ENCODE peak calls at places on chromosome 6, in nine cellular contexts. H, K, G, F, U, V, X, M and B are unnamed samples.

GRCh38 chr6:118198746-118199145 is 291.7 kb downstream of the SLC35F1 start:
- ATAC-seq in X (peak; percentile 54), G (no peak), U (no peak), F (no peak), M (no peak), H (no peak), K (no peak), V (no peak), B (no peak)

GRCh38 chr6:136067731-136068341 is 182.3 kb downstream of the MTFR2 start:
- ATAC-seq in K (peak; percentile 66), X (peak; percentile 61), U (peak; percentile 79), G (peak; percentile 66), V (peak; percentile 19), H (no peak), M (no peak), F (no peak), B (no peak)

GRCh38 chr6:16316741-16317251 is 78.4 kb downstream of the GMPR start:
- ATAC-seq in M (no peak), V (no peak), K (no peak), X (peak; percentile 17), F (no peak), U (peak; percentile 62), G (peak; percentile 32), H (peak; percentile 60), B (no peak)

GRCh38 chr6:137348777-137349176 is 129.6 kb upstream of the IFNGR1 start:
- ATAC-seq in F (no peak), M (no peak), U (no peak), K (no peak), H (no peak), X (no peak), V (no peak), G (no peak), B (no peak)

GRCh38 chr6:36033935-36034334 is 6.3 kb downstream of the MAPK14 start:
- ATAC-seq in X (peak; percentile 54), F (no peak), G (peak; percentile 75), V (peak; percentile 71), U (no peak), H (no peak), K (no peak), M (no peak), B (no peak)

GRCh38 chr6:119326291-119327005 is 23.1 kb downstream of the MAN1A1 start:
- ATAC-seq in K (no peak), F (no peak), V (no peak), H (peak; percentile 4), X (no peak), M (no peak), G (no peak), U (no peak), B (no peak)

GRCh38 chr6:10482636-10483257 is 38.4 kb upstream of the GCNT2 start:
- ATAC-seq in K (no peak), U (no peak), V (peak; percentile 23), M (no peak), F (no peak), H (peak; percentile 16), X (no peak), G (no peak), B (no peak)

GRCh38 chr6:84618046-84618752 is 146.2 kb downstream of the TBX18 start:
- ATAC-seq in G (no peak), U (no peak), X (no peak), M (no peak), K (peak; percentile 62), H (no peak), F (no peak), V (no peak), B (no peak)

GRCh38 chr6:25954756-25955155 is 7.8 kb upstream of the TRIM38 start:
- ATAC-seq in V (no peak), H (no peak), X (no peak), F (no peak), K (no peak), G (no peak), U (no peak), M (no peak), B (no peak)

GRCh38 chr6:57027301-57027700 is 19.2 kb upstream of the KIAA1586 start:
- ATAC-seq in G (no peak), X (no peak), H (no peak), F (no peak), V (no peak), K (no peak), U (no peak), M (no peak), B (no peak)

GRCh38 chr6:163294734-163295133 is 119.8 kb upstream of the QKI start:
- ATAC-seq in U (no peak), F (no peak), H (no peak), G (no peak), V (no peak), M (no peak), X (no peak), K (no peak), B (no peak)

GRCh38 chr6:21190701-21191588 is 402.6 kb upstream of the SOX4 start:
- ATAC-seq in X (peak; percentile 18), F (no peak), M (no peak), V (no peak), K (no peak), G (peak; percentile 37), H (no peak), U (no peak), B (no peak)

GRCh38 chr6:39892490-39893129 is 41.7 kb downstream of the MOCS1 start:
- ATAC-seq in V (peak; percentile 82), F (peak; percentile 67), X (peak; percentile 93), H (peak; percentile 87), G (peak; percentile 88), U (peak; percentile 95), M (peak; percentile 70), K (peak; percentile 76), B (peak; percentile 39)

GRCh38 chr6:146990821-146991798 is 213.1 kb upstream of the STXBP5 start:
- ATAC-seq in X (no peak), K (no peak), F (no peak), M (peak; percentile 92), H (peak; percentile 89), V (no peak), G (no peak), U (no peak), B (no peak)

DNA sequence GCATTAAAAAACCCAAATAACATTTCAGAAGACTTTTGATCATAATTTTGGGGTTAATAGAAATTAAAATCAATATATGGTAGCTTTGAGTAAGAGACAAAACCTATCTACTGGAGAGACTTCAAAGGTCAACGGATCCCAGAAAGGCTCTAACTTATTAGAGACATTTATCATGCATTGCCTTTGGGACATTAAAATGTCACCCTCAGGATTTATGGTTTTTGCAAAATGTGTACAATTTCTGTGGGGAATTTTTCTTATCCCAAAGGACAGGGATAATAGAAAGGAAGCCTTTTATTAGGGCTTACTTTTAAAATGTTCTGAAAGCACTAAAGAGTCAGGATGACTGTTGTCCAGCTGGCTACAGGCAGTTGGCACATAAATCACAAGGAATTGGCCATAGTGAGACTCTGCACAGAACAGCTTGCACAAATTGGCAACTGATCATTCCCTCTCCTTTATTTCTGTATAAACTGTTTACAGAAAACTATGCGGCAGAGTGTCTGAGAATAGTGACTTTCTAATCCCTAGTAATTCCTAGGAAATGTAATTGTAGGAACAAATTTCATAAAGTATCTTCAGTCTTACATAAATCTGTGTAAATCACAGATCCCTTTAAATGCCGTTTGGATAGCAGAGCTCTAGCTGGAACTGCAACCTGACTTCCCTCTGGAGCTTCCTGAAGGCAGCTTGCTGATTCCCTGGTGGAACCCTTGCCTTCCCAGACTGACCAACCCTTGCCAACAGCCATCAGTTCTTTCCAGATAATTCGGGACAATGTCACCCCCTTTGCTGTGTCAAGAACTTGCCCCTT is 201.1 kb upstream of the PREP start:
- ATAC-seq in V (peak; percentile 21), U (no peak), F (no peak), H (no peak), G (peak; percentile 40), M (no peak), K (no peak), X (peak; percentile 35), B (peak; percentile 85)
- H3K4me1 ChIP-seq in V (peaks cover 26% of the 10 kb centered on the region), U (no peaks in the 10 kb centered on the region), F (no peaks in the 10 kb centered on the region), H (peaks cover 7% of the 10 kb centered on the region), G (peaks cover 10% of the 10 kb centered on the region), M (peaks cover 72% of the 10 kb centered on the region), K (peaks cover 8% of the 10 kb centered on the region), X (peaks cover 22% of the 10 kb centered on the region), B (peaks cover 65% of the 10 kb centered on the region)

GRCh38 chr6:156842598-156843250 is 65.5 kb downstream of the ARID1B start:
- ATAC-seq in X (peak; percentile 41), M (no peak), V (peak; percentile 54), F (no peak), K (no peak), U (no peak), H (no peak), G (peak; percentile 70), B (no peak)
- H3K4me1 ChIP-seq in X (peaks cover 77% of the 10 kb centered on the region), M (peaks cover 5% of the 10 kb centered on the region), V (peaks cover 85% of the 10 kb centered on the region), F (no peaks in the 10 kb centered on the region), K (peaks cover 40% of the 10 kb centered on the region), U (no peaks in the 10 kb centered on the region), H (peaks cover 23% of the 10 kb centered on the region), G (peaks cover 52% of the 10 kb centered on the region), B (peaks cover 95% of the 10 kb centered on the region)

GRCh38 chr6:111941686-111942330 is 68.6 kb upstream of the FYN start:
- ATAC-seq in M (no peak), F (no peak), U (no peak), G (peak; percentile 13), H (no peak), X (no peak), V (no peak), K (no peak), B (no peak)
- H3K4me1 ChIP-seq in M (no peaks in the 10 kb centered on the region), F (no peaks in the 10 kb centered on the region), U (peaks cover 5% of the 10 kb centered on the region), G (no peaks in the 10 kb centered on the region), H (no peaks in the 10 kb centered on the region), X (peaks cover 16% of the 10 kb centered on the region), V (no peaks in the 10 kb centered on the region), K (no peaks in the 10 kb centered on the region), B (no peaks in the 10 kb centered on the region)

GRCh38 chr6:139531716-139532115 is 157.3 kb upstream of the CITED2 start:
- ATAC-seq in G (no peak), F (no peak), X (no peak), M (no peak), U (no peak), V (no peak), K (no peak), H (no peak), B (no peak)

GRCh38 chr6:139533573-139534471 is 159.4 kb upstream of the CITED2 start:
- ATAC-seq in F (no peak), H (no peak), V (peak; percentile 84), K (peak; percentile 83), X (peak; percentile 79), G (peak; percentile 81), U (peak; percentile 85), M (peak; percentile 76), B (peak; percentile 75)

GRCh38 chr6:139536751-139537617 is 162.5 kb upstream of the CITED2 start:
- ATAC-seq in M (no peak), V (no peak), X (peak; percentile 43), U (no peak), K (no peak), F (no peak), H (peak; percentile 69), G (peak; percentile 38), B (no peak)

GRCh38 chr6:139533166-139533565 is 158.7 kb upstream of the CITED2 start:
- ATAC-seq in U (peak; percentile 40), X (no peak), V (no peak), K (no peak), H (no peak), M (no peak), F (no peak), G (no peak), B (peak; percentile 42)

DNA sequence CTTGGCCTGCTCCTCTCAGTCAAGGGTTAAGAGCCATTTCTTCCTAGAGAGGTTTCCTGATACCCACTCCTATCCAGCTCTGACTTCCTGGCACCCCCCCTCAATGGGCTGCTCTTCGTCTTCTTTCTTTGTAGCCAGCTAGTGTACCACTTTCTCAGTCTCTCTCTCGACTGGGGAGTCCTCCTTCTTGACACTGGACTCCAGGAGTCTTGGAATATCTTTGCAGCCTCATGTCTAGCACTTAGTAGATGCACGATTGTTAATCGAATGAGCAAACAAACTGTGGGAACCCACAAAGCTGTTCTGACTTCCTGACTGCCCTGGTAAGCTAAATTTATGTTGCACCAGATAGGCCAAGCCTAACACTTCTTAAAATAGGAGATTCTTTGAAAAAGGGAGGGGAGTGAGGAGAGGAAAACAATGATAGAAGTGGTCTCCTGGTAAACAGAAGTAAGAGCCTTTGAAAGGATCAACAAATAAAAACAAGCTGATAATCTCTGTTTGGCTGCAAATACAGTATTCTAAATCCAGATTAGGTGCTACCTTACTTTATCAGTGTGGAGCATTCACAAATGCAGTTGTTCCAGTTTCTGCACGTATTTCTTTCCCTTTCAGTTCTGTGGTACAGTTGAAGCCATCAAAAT is 160.1 kb upstream of the CITED2 start:
- ATAC-seq in H (no peak), G (peak; percentile 62), V (peak; percentile 57), F (no peak), M (peak; percentile 23), X (peak; percentile 51), U (peak; percentile 37), K (peak; percentile 30), B (no peak)
- H3K4me1 ChIP-seq in H (peaks cover 55% of the 10 kb centered on the region), G (peaks cover 21% of the 10 kb centered on the region), V (peaks cover 44% of the 10 kb centered on the region), F (peaks cover under 1% of the 10 kb centered on the region), M (peaks cover 52% of the 10 kb centered on the region), X (peaks cover 47% of the 10 kb centered on the region), U (peaks cover 18% of the 10 kb centered on the region), K (peaks cover 4% of the 10 kb centered on the region), B (peaks cover 62% of the 10 kb centered on the region)